ENCODE peak calls at places on chromosome 21, in six cellular contexts. R is MM.1S, C is tibial nerve, H is lower lobe of right lung, W is hepatocyte, G is GM20000. O is an unnamed sample.
A peak's percentile ranks its signal among the peaks of the same experiment; 100 is the strongest.

GRCh38 chr21:43369596-43370090 is 57.3 kb downstream of the SIK1 start:
- DNase-seq in R (no peak), C (no peak), H (no peak), W (no peak), G (no peak), O (no peak)

GRCh38 chr21:45438391-45439145 is 33.6 kb downstream of the COL18A1 start:
- DNase-seq in R (no peak), C (no peak), H (no peak), W (no peak), G (no peak), O (no peak)

GRCh38 chr21:44578371-44579055 is 1.9 kb downstream of the KRTAP10-5 start:
- DNase-seq in R (no peak), C (no peak), H (peak; percentile 15), W (no peak), G (no peak), O (no peak)

GRCh38 chr21:27189870-27190269 is 223.0 kb upstream of the ADAMTS5 start:
- DNase-seq in R (no peak), C (no peak), H (no peak), W (no peak), G (no peak), O (no peak)

GRCh38 chr21:36480618-36481017 is 696 bp upstream of the CLDN14 start:
- DNase-seq in R (no peak), C (no peak), H (no peak), W (no peak), G (no peak), O (no peak)

GRCh38 chr21:39300587-39300986 is 12.8 kb downstream of the BRWD1 start:
- DNase-seq in R (no peak), C (no peak), H (no peak), W (no peak), G (no peak), O (no peak)

GRCh38 chr21:46117586-46118304 is 19.8 kb downstream of the COL6A2 start:
- DNase-seq in R (no peak), C (peak; percentile 11), H (peak; percentile 44), W (no peak), G (no peak), O (peak; percentile 25)

GRCh38 chr21:25133939-25134338 is 473.3 kb downstream of the MRPL39 start:
- DNase-seq in R (no peak), C (no peak), H (no peak), W (no peak), G (no peak), O (no peak)

GRCh38 chr21:38699048-38699447 is 106.7 kb upstream of the ETS2 start:
- DNase-seq in R (no peak), C (no peak), H (no peak), W (no peak), G (no peak), O (no peak)

GRCh38 chr21:27246741-27247140 is 279.9 kb upstream of the ADAMTS5 start:
- DNase-seq in R (no peak), C (no peak), H (no peak), W (no peak), G (no peak), O (no peak)

GRCh38 chr21:45640888-45641479 is 2.5 kb upstream of the PCBP3 start:
- DNase-seq in R (no peak), C (no peak), H (no peak), W (peak; percentile 75), G (no peak), O (no peak)

GRCh38 chr21:25881524-25882376 is 147.0 kb downstream of the GABPA start:
- DNase-seq in R (peak; percentile 56), C (peak; percentile 48), H (peak; percentile 74), W (peak; percentile 74), G (peak; percentile 68), O (peak; percentile 60)

GRCh38 chr21:26148834-26149354 is 21.7 kb downstream of the APP start:
- DNase-seq in R (no peak), C (no peak), H (no peak), W (no peak), G (no peak), O (no peak)

GRCh38 chr21:44804762-44805161 is 3.1 kb upstream of the UBE2G2 start:
- DNase-seq in R (no peak), C (no peak), H (no peak), W (no peak), G (no peak), O (no peak)

DNA sequence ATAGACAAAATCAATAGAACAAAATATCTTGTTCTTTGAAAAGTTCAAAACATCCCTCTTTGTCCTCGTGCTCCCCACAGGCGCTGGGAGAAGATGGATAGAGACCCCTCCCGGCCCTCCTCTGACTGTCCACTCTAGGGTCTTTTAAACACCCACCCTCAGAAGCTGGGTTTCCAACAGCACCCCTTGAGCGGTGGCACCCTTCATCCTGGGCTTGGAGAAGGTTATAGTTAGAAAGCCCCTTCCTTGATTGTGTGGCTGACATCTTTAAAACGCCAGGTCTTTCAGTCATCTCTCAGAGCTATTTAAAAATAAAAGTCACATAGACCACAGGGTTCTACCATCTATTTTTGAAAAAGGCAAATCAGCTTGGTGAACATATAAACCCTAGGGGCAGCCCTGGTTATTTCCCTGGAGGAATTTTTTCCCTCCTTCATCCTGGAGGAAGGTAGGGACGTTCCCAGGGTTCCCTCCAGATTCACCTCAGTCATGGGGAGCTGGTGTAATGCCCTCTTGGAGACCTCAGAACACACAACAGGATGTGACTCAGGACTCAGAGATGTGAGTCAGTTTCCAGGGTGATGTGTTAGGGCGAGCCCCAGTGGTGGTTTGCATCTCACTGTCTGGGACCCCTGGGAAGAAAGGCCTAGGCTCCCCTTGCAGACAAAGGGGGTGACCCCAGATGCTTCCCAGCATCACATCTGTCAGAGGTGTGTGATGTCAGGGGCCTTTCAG is 138.5 kb downstream of the CLIC6 start:
- DNase-seq in R (no peak), C (no peak), H (no peak), W (peak; percentile 58), G (peak; percentile 64), O (no peak)
- TF ChIP-seq CTCF in R (no peak), C (no peak), H (no peak), W (no peak), G (no peak), O (no peak)

GRCh38 chr21:16115461-16115860 is 385.7 kb downstream of the USP25 start:
- DNase-seq in R (no peak), C (no peak), H (no peak), W (no peak), G (no peak), O (no peak)

GRCh38 chr21:16117851-16118592 is 388.2 kb downstream of the USP25 start:
- DNase-seq in R (no peak), C (no peak), H (no peak), W (peak; percentile 8), G (no peak), O (no peak)

GRCh38 chr21:16116067-16116466 is 386.3 kb downstream of the USP25 start:
- DNase-seq in R (no peak), C (no peak), H (no peak), W (no peak), G (no peak), O (no peak)

GRCh38 chr21:16116798-16117197 is 387.0 kb downstream of the USP25 start:
- DNase-seq in R (no peak), C (no peak), H (no peak), W (no peak), G (no peak), O (no peak)

GRCh38 chr21:16117331-16117730 is 387.5 kb downstream of the USP25 start:
- DNase-seq in R (no peak), C (no peak), H (no peak), W (no peak), G (no peak), O (no peak)
- TF ChIP-seq CTCF in R (no peak), C (no peak), H (no peak), W (no peak), G (no peak), O (no peak)

DNA sequence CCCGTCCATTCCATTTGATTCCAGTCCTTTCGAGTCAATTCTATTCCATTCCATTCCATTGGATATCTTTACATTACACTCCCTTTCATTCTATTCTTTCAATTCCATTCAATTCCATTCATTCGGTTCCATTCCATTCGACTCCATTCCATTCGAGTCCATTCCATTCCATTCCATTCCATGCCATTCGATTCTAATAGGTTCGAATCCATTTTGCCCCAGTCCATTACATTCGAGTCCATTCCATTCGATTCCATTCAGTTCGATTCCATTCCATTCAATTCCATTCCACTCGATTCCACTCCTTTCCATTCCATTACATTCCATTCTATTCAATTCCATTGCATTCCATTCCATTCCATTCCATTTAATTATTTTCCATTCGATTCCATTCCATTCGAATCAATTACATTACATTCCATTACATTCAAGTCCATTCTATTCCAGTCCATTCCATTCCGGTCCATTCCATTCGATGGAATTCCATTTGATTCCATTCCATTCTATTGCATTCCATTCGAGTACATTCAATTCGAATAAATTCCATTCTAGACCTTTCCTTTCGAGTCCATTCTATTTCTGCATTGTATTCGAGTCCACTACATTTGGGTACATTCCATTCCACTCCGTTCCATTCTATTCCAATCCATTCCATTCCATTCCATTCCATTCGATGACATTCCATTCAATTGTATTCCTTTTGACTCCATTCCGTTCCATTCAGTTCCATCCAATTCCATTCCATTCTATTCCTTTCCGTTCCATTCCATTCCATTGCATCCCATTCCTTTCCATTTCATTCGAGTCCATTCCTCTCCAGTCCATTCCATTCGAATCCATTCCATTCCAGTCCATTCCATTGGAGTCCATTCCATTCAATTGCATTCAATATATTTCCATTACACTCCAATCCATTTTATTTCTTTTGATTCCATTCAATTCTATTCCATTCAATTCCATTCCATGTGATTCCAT is 2604.8 kb upstream of the TPTE start:
- DNase-seq in R (no peak), C (no peak), H (no peak), W (no peak), G (no peak), O (no peak)
- TF ChIP-seq CTCF in R (no peak), C (no peak), H (no peak), W (no peak), G (no peak), O (no peak)

GRCh38 chr21:42255825-42256224 is 36.9 kb downstream of the ABCG1 start:
- DNase-seq in R (no peak), C (no peak), H (no peak), W (no peak), G (no peak), O (no peak)
- TF ChIP-seq CTCF in R (peak; percentile 21), C (no peak), H (no peak), W (no peak), G (no peak), O (no peak)

DNA sequence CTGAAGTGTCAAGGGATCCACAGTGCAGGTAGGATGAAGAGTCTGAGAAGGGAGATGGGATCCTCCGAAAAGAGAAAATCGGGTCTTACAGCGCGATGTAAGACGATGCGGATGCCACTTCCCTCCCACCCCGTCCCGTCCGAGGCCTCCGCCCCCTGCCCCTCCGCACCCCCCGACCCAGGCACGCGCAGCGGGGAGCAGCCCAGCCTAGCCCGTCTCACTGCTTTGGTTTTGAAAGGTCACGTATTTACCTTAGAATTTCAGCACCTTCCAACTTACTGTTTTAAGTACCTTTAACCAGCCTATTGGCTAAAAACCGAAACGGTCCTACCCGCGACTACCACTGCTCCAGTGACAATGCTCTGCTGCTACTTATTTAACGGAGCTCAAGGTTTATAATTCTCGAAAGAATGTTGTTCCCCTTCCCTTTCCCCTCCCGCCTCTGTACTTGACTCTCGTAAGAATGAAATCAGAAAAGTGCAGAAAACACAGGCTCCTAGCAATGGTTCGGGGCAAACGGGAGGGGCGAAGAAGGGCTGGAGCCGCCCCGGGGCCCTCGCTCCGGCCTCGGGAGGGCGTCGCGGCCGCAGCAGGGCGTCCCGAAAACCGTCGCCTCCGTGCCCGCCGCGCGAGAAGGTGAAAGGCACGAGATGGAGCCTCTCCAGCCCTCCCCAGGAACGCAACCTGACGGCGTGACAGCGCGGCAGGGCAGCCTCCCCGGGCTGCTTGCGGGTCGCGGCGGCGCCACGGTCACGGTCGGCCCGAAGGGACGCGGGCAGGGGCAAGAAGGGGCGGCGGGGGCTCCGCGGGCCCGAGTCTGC is 706 bp downstream of the TMEM50B start:
- DNase-seq in R (peak; percentile 68), C (no peak), H (peak; percentile 69), W (peak; percentile 65), G (peak; percentile 76), O (peak; percentile 57)
- TF ChIP-seq CTCF in R (peak; percentile 20), C (peak; percentile 20), H (no peak), W (peak; percentile 8), G (peak; percentile 24), O (no peak)